ENCODE peak calls at places on chromosomes 7 and 10, in six cellular contexts. F is ascending aorta, R is transverse colon, G is AG10803, N is heart right ventricle, I is endodermal cell. E is an unnamed sample.

GRCh38 chr10:90788987-90789386 is 68.9 kb downstream of the HTR7 start:
- DNase-seq in G (no peak), R (no peak), N (no peak), I (no peak), F (no peak), E (no peak)

GRCh38 chr7:16934947-16935742 is 53.4 kb upstream of the AGR3 start:
- DNase-seq in F (no peak), G (peak), I (no peak), R (peak), N (no peak), E (no peak)

GRCh38 chr10:60390224-60390626 is 550 bp upstream of the ANK3 start:
- DNase-seq in F (no peak), G (no peak), N (no peak), R (no peak), I (no peak), E (no peak)

GRCh38 chr7:96299496-96299895 is 22.4 kb downstream of the SLC25A13 start:
- DNase-seq in F (no peak), N (no peak), I (no peak), G (no peak), R (no peak), E (no peak)

GRCh38 chr7:113004726-113005454 is 81.7 kb downstream of the GPR85 start:
- DNase-seq in G (no peak), N (no peak), R (no peak), I (no peak), F (no peak), E (no peak)

GRCh38 chr10:59654007-59654406 is 55.6 kb downstream of the SLC16A9 start:
- DNase-seq in R (no peak), N (no peak), I (no peak), G (no peak), F (no peak), E (no peak)

GRCh38 chr7:47502240-47502877 is 79.6 kb downstream of the TNS3 start:
- DNase-seq in N (no peak), R (peak), I (no peak), G (no peak), F (no peak), E (no peak)

GRCh38 chr10:91493313-91493712 is 83.2 kb downstream of the HECTD2 start:
- DNase-seq in G (peak), R (no peak), N (no peak), I (no peak), F (no peak), E (no peak)

GRCh38 chr10:124486635-124487034 is 25.0 kb downstream of the LHPP start:
- DNase-seq in F (no peak), I (no peak), N (no peak), G (no peak), R (no peak), E (no peak)

GRCh38 chr7:31741852-31742251 is 54.8 kb downstream of the PPP1R17 start:
- DNase-seq in R (no peak), G (no peak), I (no peak), N (no peak), F (no peak), E (no peak)

GRCh38 chr7:66626236-66626957 is 2.3 kb upstream of the KCTD7 start:
- DNase-seq in R (no peak), I (no peak), F (no peak), G (peak), N (no peak), E (no peak)

GRCh38 chr7:50792342-50793114 is 9.8 kb upstream of the GRB10 start:
- DNase-seq in G (peak), F (no peak), N (peak), I (peak), R (peak), E (no peak)

GRCh38 chr7:84999450-84999849 is 187.4 kb downstream of the SEMA3D start:
- DNase-seq in R (no peak), F (no peak), G (no peak), N (no peak), I (no peak), E (no peak)

GRCh38 chr10:18290651-18291313 is 150.6 kb downstream of the CACNB2 start:
- DNase-seq in R (no peak), G (no peak), N (no peak), F (no peak), I (no peak), E (no peak)

GRCh38 chr10:118108194-118109026 is 61.7 kb upstream of the RAB11FIP2 start:
- DNase-seq in R (no peak), I (no peak), G (peak), N (no peak), F (no peak), E (no peak)

GRCh38 chr7:150755473-150756099 is 18.4 kb downstream of the GIMAP5 start:
- DNase-seq in R (no peak), F (no peak), G (no peak), N (no peak), I (no peak), E (no peak)

GRCh38 chr7:4791738-4792536 is 16.5 kb downstream of the AP5Z1 start:
- DNase-seq in I (peak), N (peak), G (peak), R (peak), F (no peak), E (no peak)

GRCh38 chr10:43692051-43692825 is 43.6 kb upstream of the ZNF32 start:
- DNase-seq in N (no peak), R (no peak), I (no peak), G (peak), F (no peak), E (peak)

DNA sequence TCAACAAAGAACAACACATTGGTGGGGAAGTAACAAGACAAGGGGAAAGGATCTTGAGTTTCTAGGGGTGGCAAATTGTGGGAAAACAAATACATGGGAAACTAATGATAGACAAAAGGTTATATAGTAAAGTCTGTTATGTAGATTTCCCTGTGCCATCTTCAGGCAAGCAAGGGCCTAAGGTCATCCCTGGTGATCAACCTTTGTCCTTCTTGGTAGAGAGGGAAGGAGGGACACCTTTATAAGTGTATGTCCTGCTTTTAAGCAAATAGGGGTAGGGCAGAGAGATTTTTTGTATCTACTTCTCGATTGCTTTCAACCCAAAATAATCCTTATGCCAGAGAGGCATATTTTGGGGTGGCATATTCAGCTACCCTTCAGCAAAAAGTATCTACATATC is 11.8 kb upstream of the ACTA2 start:
- DNase-seq in I (no peak), N (no peak), F (no peak), G (no peak), R (no peak), E (no peak)
- H3K4me3 ChIP-seq in I (no peak), N (no peak), F (peak), G (no peak), R (no peak), E (no peak)

GRCh38 chr7:135152447-135152846 is 4.6 kb downstream of the TMEM140 start:
- DNase-seq in G (no peak), I (no peak), N (no peak), F (no peak), R (no peak), E (no peak)

GRCh38 chr7:135151162-135151932 is 3.5 kb downstream of the TMEM140 start:
- DNase-seq in G (no peak), I (no peak), F (no peak), R (no peak), N (no peak), E (no peak)

GRCh38 chr7:135156290-135156689 is 8.4 kb downstream of the TMEM140 start:
- DNase-seq in G (no peak), N (no peak), R (no peak), F (no peak), I (no peak), E (no peak)

GRCh38 chr7:135158141-135158655 is 10.3 kb downstream of the TMEM140 start:
- DNase-seq in R (no peak), G (no peak), I (no peak), N (no peak), F (no peak), E (no peak)

DNA sequence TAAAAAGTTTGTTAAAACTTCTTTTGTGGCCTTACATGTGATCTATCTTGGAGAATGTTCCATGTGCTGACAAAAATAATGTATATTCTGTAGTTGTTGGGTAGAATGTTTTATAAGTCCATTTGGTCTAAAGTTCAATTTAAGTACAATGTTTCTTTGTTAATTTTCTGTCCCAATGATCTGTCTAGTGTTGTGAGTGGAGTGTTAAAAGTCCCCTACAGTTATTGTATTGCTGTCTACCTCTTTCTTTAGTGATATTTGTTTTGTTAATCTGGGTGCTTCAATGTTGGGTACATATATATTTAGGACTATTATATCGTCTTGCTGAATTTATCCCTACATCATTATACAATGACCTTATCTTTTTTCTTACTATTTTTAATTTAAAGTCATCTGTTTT is 6.9 kb downstream of the TMEM140 start:
- DNase-seq in N (no peak), G (no peak), F (no peak), R (no peak), I (no peak), E (no peak)
- TF ChIP-seq CTCF in N (no peak), G (no peak), F (no peak), R (no peak), I (no peak), E (no peak)

DNA sequence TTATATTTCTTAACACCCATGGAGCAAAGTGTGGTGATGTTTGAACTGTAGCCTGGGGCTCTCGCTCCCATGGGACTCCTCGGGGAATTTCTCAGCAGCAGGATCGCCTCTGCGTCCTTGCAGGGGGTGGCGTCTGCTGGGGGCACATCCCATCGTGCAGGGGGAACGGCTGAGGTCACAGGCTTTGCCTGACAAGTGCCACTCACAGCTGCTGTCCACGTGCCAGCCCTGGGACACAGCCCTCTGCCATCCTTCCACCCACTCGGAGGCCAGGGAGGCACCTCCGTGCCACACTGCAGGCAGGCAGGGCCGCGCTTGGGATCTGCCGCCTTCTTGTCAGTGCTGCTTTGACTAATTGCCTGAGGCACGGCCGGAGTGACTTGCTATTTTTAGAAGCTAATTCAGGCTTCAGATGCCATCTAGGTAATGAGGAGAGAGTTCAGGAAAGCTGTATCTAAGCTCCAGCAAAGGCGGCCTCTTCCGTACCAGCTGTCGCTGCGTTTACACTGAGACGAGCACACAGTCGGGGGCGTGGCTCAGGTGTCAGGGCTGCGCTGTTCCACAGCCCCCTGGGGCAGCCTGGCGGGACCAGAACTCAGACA is 45.7 kb downstream of the PITRM1 start:
- DNase-seq in F (no peak), N (no peak), G (no peak), R (peak), I (no peak), E (no peak)
- H3K4me3 ChIP-seq in F (peak), N (no peak), G (no peak), R (no peak), I (no peak), E (no peak)

DNA sequence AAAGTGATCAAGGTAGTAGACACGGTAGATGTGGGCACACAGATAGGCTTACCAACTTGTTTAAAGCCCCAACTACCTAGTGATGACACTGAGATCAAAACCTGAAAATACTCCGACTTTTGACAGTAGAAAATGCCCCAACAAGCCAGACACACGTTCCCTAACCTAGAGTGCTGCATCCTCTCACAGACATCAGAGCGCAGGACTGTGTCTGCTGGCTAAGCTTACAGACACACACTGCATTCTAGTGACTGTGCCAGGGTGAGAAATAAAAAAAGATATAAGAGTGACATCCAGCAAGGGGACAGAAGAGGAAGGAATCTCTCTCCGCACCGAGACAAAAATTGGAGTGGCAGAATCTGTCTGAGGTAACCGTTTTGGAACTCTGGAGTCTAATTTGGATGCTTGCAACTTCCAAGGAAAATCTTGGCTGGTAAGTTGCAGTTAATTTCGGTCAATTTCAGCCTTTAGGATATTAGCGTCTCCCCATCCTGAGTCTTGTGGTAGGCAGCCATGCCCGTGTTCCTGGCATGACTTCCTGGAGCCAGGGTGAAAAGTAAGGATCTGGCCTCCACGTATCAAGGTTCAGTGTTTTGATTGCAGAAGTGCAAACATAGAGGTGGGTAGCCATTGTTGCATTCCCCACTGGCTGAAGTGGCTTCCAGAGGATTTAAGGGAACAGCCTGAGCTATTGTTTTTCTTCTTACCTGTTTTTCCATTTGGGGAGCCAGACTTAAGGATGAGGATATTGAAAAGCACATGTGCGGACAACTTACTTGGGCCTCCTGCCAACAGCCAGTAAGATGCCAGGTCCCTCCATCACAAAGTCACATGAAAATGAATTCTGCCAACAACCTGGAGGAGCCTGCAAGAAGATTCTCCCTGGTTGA is 124.1 kb downstream of the SMURF1 start:
- DNase-seq in R (no peak), G (no peak), N (no peak), F (no peak), I (peak), E (peak)
- TF ChIP-seq CTCF in R (no peak), G (no peak), N (no peak), F (no peak), I (no peak), E (no peak)

GRCh38 chr10:29389935-29390334 is 101.1 kb downstream of the LYZL1 start:
- DNase-seq in N (no peak), R (no peak), F (no peak), I (no peak), G (no peak), E (no peak)
- H3K4me3 ChIP-seq in N (no peak), R (no peak), F (no peak), I (no peak), G (no peak), E (no peak)

GRCh38 chr10:103395754-103396066 is 565 bp downstream of the ATP5MK start:
- DNase-seq in R (peak), N (no peak), I (peak), G (peak), F (no peak), E (no peak)
- TF ChIP-seq CTCF in R (no peak), N (no peak), I (no peak), G (no peak), F (no peak), E (no peak)

GRCh38 chr7:36573066-36573465 is 151.2 kb downstream of the AOAH start:
- DNase-seq in I (no peak), N (no peak), F (no peak), G (no peak), R (no peak), E (no peak)
- H3K4me3 ChIP-seq in I (no peak), N (no peak), F (no peak), G (no peak), R (no peak), E (no peak)

GRCh38 chr7:28258240-28258639 is 77.6 kb upstream of the JAZF1 start:
- DNase-seq in F (no peak), N (no peak), I (no peak), G (no peak), R (no peak), E (no peak)
- TF ChIP-seq CTCF in F (no peak), N (no peak), I (no peak), G (no peak), R (no peak), E (no peak)

DNA sequence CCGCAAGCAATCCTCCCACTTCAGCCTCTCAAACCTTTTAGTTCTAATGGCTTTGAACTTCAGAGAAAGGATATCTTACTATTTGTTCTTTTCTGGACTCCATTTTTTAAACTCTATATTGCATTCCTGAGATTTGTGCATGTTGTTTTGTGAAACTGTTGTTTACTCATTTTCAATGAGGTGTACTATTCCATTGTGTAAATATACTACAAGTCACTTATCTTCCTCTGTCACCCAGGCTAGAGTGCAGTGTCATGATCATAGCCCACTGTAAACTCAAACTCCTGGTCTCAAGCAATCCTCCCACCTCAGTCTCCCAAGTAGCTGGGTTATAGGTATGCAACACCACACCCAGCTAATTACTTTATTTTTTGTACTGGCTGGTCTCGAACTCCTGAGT is 31.4 kb upstream of the AKR1D1 start:
- DNase-seq in F (no peak), G (no peak), N (no peak), I (no peak), R (no peak), E (no peak)
- H3K4me3 ChIP-seq in F (no peak), G (no peak), N (no peak), I (no peak), R (no peak), E (no peak)